ENCODE peak calls at places on chromosomes 12 and 14, in nine cellular contexts. L is HepG2, X is GM23338, U is stomach, C is upper lobe of left lung, G is GM12878, Q is SK-N-SH, J is vagina, A is H1. I is an unnamed sample.

GRCh38 chr12:107337354-107338095 is 244.2 kb upstream of the CRY1 start:
- DNase-seq in L (no peak), A (no peak), U (no peak), G (no peak), J (no peak), Q (no peak), C (no peak), X (no peak), I (no peak)

GRCh38 chr12:116697305-116698130 is 40.4 kb downstream of the SPRING1 start:
- DNase-seq in L (peak), G (no peak), Q (peak), A (no peak), X (peak), U (peak), C (peak), J (no peak), I (peak)

GRCh38 chr12:110022980-110023633 is 23.9 kb downstream of the ANKRD13A start:
- DNase-seq in G (no peak), Q (no peak), C (no peak), X (peak), J (no peak), L (no peak), A (no peak), U (no peak), I (no peak)

GRCh38 chr12:111218499-111218898 is 150.4 kb downstream of the PHETA1 start:
- DNase-seq in Q (no peak), A (no peak), U (no peak), L (peak), J (no peak), G (no peak), X (peak), C (no peak), I (no peak)

GRCh38 chr14:34785223-34786006 is 71.0 kb upstream of the CFL2 start:
- DNase-seq in L (no peak), X (no peak), J (no peak), G (no peak), A (no peak), C (no peak), Q (no peak), U (no peak), I (no peak)

GRCh38 chr14:22493753-22494152 is 95.3 kb downstream of the DAD1 start:
- DNase-seq in U (no peak), J (no peak), A (no peak), L (no peak), C (no peak), G (no peak), X (no peak), Q (no peak), I (no peak)

GRCh38 chr14:99549684-99550083 is 54.3 kb downstream of the CCDC85C start:
- DNase-seq in C (no peak), X (no peak), G (no peak), J (no peak), Q (no peak), U (no peak), L (peak), A (no peak), I (no peak)

GRCh38 chr12:63802012-63802608 is 22.4 kb downstream of the RXYLT1 start:
- DNase-seq in Q (peak), J (no peak), U (no peak), G (no peak), X (peak), A (no peak), C (no peak), L (no peak), I (no peak)

GRCh38 chr14:24921903-24922302 is 128.0 kb downstream of the STXBP6 start:
- DNase-seq in G (no peak), A (no peak), U (no peak), J (no peak), Q (no peak), X (no peak), L (no peak), C (no peak), I (no peak)

GRCh38 chr12:46874642-46875041 is 48.8 kb upstream of the SLC38A4 start:
- DNase-seq in U (no peak), X (no peak), J (no peak), A (no peak), Q (no peak), C (no peak), G (no peak), L (no peak), I (no peak)

GRCh38 chr14:85319101-85319500 is 210.8 kb upstream of the FLRT2 start:
- DNase-seq in C (no peak), L (no peak), U (no peak), J (no peak), A (no peak), X (no peak), G (no peak), Q (no peak), I (no peak)

GRCh38 chr12:5022030-5022429 is 21.6 kb upstream of the KCNA5 start:
- DNase-seq in A (no peak), X (no peak), C (no peak), U (no peak), L (no peak), J (no peak), G (no peak), Q (no peak), I (no peak)

GRCh38 chr12:90322006-90322405 is 613.4 kb upstream of the ATP2B1 start:
- DNase-seq in X (no peak), J (no peak), G (no peak), A (no peak), L (no peak), Q (no peak), U (no peak), C (no peak), I (no peak)

GRCh38 chr12:45008211-45008610 is 42.7 kb downstream of the DBX2 start:
- DNase-seq in U (no peak), A (no peak), Q (peak), C (no peak), X (no peak), G (no peak), L (no peak), J (no peak), I (no peak)

GRCh38 chr14:53964249-53964648 is 7.6 kb upstream of the BMP4 start:
- DNase-seq in U (no peak), A (no peak), J (no peak), C (no peak), G (no peak), Q (no peak), X (peak), L (no peak), I (no peak)

GRCh38 chr14:25552826-25553225 is 502.9 kb upstream of the STXBP6 start:
- DNase-seq in J (no peak), U (no peak), X (no peak), G (no peak), A (no peak), L (no peak), Q (no peak), C (no peak), I (no peak)

GRCh38 chr12:63844391-63845341 is at the start of gene SRGAP1:
- DNase-seq in L (peak), J (no peak), Q (peak), C (peak), U (peak), A (no peak), X (peak), G (no peak), I (no peak)

GRCh38 chr14:75978249-75978731 is 3.5 kb downstream of the TGFB3 start:
- DNase-seq in U (peak), L (no peak), A (no peak), X (no peak), J (no peak), Q (peak), C (no peak), G (no peak), I (no peak)

GRCh38 chr12:57370696-57371095 is 60.1 kb downstream of the R3HDM2 start:
- DNase-seq in L (no peak), A (no peak), G (no peak), X (no peak), C (no peak), J (no peak), Q (no peak), U (no peak), I (no peak)

GRCh38 chr12:132194056-132194455 is 49.8 kb downstream of the NOC4L start:
- DNase-seq in C (no peak), U (no peak), J (no peak), G (no peak), X (peak), A (no peak), L (no peak), Q (no peak), I (no peak)

GRCh38 chr12:56258820-56259183 is 618 bp upstream of the ANKRD52 start:
- DNase-seq in C (no peak), J (no peak), X (peak), U (no peak), L (no peak), A (no peak), Q (no peak), G (no peak), I (no peak)

GRCh38 chr12:27427824-27428223 is 18.7 kb upstream of the SMCO2 start:
- DNase-seq in L (no peak), J (no peak), U (no peak), C (no peak), G (no peak), A (no peak), Q (no peak), X (no peak), I (no peak)

GRCh38 chr14:52235434-52235833 is 32.1 kb upstream of the PTGDR start:
- DNase-seq in U (no peak), C (no peak), G (no peak), A (no peak), Q (no peak), L (no peak), X (no peak), J (no peak), I (no peak)

GRCh38 chr14:58002618-58003017 is 136.7 kb upstream of the SLC35F4 start:
- DNase-seq in A (no peak), C (no peak), U (no peak), G (no peak), J (no peak), X (no peak), Q (no peak), L (no peak), I (no peak)

GRCh38 chr14:57998731-57999130 is 132.8 kb upstream of the SLC35F4 start:
- DNase-seq in Q (no peak), X (no peak), U (no peak), C (no peak), J (no peak), A (no peak), L (no peak), G (no peak), I (no peak)

DNA sequence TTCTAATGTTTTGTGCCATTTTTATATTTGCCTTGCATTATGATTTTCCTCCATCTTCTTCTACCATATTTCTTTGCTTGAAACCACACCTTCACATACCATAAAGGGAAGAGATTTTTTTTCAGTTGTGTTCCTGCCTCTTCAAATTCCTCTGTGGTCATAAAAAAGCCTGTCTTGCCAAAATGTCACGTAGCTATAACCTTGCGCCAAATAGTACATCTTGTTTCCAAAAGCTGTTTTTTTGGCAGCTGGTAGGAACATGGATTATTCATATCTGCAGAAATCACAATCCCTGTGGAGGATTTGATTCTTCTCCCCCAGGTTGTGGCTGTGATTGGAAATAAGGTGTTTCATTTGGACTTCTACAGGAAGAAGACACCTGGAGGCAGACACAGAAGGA is 133.6 kb upstream of the SLC35F4 start:
- DNase-seq in G (no peak), C (no peak), U (no peak), L (no peak), Q (no peak), A (no peak), J (no peak), X (no peak), I (no peak)
- TF ChIP-seq POLR2AphosphoS5 in G (no peak), C (no peak), U (no peak), L (no peak), Q (no peak), A (no peak), J (no peak), X (no peak), I (no peak)

DNA sequence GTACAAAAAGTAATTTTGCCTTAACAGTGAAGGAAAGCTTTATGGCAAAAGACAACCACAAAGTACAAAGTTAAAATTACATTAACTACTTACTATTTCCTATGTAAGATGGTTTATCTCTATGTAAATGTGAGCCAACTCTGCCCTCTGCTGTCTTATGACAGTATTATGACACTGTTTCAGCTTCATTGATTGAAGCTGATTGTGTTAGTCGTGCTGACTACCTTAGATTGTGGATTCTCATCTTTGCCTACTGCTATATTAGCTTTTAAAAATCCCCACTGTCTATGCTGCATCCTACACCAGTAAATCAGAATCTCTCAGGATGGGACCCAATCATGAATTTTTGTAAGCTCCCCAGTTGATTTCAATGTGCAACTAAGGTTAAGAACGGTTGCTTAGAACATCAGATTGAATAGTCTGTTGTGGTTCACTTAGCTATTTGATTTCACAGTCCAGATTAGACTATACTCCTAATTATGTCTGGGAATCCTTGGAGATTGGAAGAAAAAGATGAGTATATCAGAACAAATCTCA is 12.2 kb upstream of the SPTB start:
- DNase-seq in U (no peak), L (peak), Q (peak), X (peak), A (no peak), J (no peak), G (peak), C (no peak), I (no peak)
- TF ChIP-seq CTCF in U (no peak), L (peak), Q (peak), X (peak), A (no peak), J (peak), G (peak), C (peak), I (no peak)

GRCh38 chr12:53766881-53767280 is 15.1 kb upstream of the CISTR start:
- DNase-seq in Q (no peak), L (no peak), X (no peak), G (no peak), J (no peak), C (no peak), U (no peak), A (no peak), I (no peak)

GRCh38 chr12:53775478-53776145 is 23.8 kb upstream of the CISTR start:
- DNase-seq in U (peak), L (no peak), G (no peak), A (no peak), C (peak), X (no peak), Q (no peak), J (no peak), I (no peak)

GRCh38 chr12:53764630-53765029 is 12.9 kb upstream of the CISTR start:
- DNase-seq in X (no peak), U (no peak), A (no peak), L (no peak), G (no peak), J (no peak), Q (no peak), C (no peak), I (no peak)

GRCh38 chr12:53765891-53766290 is 14.1 kb upstream of the CISTR start:
- DNase-seq in A (no peak), C (no peak), X (no peak), G (no peak), L (no peak), U (no peak), J (no peak), Q (no peak), I (no peak)

DNA sequence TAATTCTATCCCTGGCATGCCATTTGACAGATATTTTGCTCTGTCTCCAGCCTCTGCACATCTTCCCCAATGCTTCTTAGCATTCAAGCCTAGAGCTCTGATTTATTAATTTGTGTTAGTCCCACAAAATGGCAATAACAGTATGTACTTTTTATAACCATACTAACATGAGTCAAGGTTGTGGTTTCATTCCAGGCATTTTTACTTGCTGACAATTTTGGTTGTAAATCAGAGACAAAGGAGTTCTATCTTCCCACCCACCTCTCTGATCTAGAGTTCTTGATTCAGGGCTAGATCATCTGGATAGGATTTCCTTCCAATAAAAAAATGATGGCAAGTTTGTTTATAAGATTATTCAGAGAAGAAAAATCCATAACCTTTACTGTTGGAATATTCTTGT is 18.5 kb upstream of the CISTR start:
- DNase-seq in L (no peak), C (no peak), A (no peak), U (no peak), J (no peak), X (no peak), G (no peak), Q (no peak), I (no peak)
- TF ChIP-seq POLR2AphosphoS5 in L (no peak), C (no peak), A (no peak), U (no peak), J (no peak), X (no peak), G (no peak), Q (peak), I (no peak)

DNA sequence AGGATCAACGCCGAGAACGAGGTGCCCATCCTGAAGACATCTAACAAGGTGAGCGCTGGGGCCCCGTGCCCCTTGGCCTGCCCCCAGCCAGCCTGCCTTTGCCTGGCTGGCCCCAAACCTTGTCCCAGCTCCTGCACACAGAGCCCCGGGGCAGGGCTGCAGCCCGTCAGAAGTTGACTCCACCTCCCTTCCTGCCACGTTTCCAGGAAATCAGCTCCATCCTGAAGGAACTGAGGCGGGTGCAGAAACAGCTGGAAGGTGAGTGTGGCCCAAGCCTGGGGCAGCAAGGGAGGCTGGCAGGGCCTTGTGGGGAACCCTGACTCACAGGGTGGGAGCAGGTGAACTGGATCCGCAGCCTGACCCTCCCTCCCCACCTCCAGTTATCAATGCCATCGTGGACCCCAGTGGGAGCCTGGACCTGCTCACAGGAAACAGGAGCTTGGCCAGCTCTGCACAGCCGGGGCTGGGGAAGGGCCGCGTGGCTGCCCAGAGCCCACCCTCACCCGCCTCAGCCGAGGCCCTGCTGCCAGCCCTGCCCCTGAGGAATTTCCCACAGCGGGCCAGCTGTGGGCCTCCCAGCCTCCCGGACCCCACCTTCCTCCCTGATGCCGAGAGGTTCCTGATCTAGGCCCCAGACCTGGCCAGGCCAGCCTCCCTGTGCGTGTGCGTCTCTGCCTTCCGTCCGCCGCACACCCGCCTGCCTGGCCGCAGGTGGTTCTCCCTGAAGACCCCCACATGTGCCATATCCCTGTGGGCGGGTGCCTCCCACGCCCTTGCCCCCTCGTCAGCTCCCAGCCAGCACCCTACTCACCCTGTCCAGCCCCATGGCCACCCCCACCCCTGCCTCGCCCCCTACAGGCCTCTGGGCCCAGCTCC is 29.5 kb downstream of the CEP170B start:
- DNase-seq in U (peak), A (no peak), X (no peak), C (no peak), J (no peak), G (no peak), Q (peak), L (no peak), I (no peak)
- TF ChIP-seq CTCF in U (no peak), A (peak), X (no peak), C (no peak), J (no peak), G (no peak), Q (no peak), L (peak), I (no peak)

GRCh38 chr12:108779998-108780688 is 48.8 kb upstream of the CORO1C start:
- DNase-seq in Q (no peak), X (no peak), J (no peak), U (no peak), C (no peak), A (no peak), L (no peak), G (no peak), I (no peak)
- TF ChIP-seq POLR2AphosphoS5 in Q (no peak), X (no peak), J (no peak), U (no peak), C (no peak), A (no peak), L (no peak), G (no peak), I (no peak)

DNA sequence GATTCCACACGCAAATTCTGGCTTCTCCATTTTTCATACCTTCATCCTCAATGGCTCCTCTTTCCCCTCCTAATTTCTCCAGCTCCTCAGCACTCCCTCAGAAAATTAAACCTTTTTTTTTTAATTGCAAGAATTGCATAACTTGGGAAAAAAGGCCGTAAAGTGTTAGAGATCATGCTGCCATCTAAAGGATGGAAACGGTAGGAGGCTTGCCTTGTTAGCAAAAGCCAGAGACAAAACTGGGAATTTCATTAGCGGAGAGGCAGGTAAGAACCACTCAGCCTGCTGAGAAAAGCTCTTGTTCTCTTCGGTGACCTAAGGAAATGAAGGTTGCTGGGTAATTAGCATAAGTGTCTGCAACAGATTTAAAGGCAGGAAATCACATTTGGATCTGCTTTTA is 204.3 kb downstream of the AEBP2 start:
- DNase-seq in G (no peak), C (peak), X (peak), Q (peak), J (no peak), U (no peak), A (peak), L (peak), I (no peak)
- TF ChIP-seq CTCF in G (no peak), C (peak), X (peak), Q (peak), J (peak), U (no peak), A (no peak), L (peak), I (no peak)

GRCh38 chr12:24069532-24070395 is 120.3 kb upstream of the SOX5 start:
- DNase-seq in X (peak), A (no peak), G (no peak), U (no peak), C (no peak), J (no peak), L (peak), Q (no peak), I (no peak)

GRCh38 chr12:24071842-24072241 is 122.4 kb upstream of the SOX5 start:
- DNase-seq in L (no peak), X (no peak), Q (no peak), G (no peak), A (no peak), J (no peak), C (no peak), U (no peak), I (no peak)

GRCh38 chr12:24066097-24066496 is 116.6 kb upstream of the SOX5 start:
- DNase-seq in G (no peak), X (no peak), C (no peak), L (no peak), Q (no peak), J (no peak), U (no peak), A (no peak), I (no peak)

GRCh38 chr12:24062642-24063245 is 113.3 kb upstream of the SOX5 start:
- DNase-seq in A (no peak), Q (no peak), C (no peak), X (no peak), G (no peak), U (no peak), J (no peak), L (no peak), I (no peak)

GRCh38 chr12:24066865-24067264 is 117.4 kb upstream of the SOX5 start:
- DNase-seq in C (no peak), A (no peak), G (no peak), Q (no peak), U (no peak), L (no peak), J (no peak), X (no peak), I (no peak)
- TF ChIP-seq POLR2AphosphoS5 in C (no peak), A (no peak), G (no peak), Q (no peak), U (no peak), L (no peak), J (peak), X (no peak), I (no peak)

I was measured in HL-60.